ENCODE peak calls at places on chromosomes 3 and 15, in four cellular contexts. X, D, A and C are unnamed samples.

GRCh38 chr3:194070634-194071409 is 65.1 kb upstream of the HES1 start:
- DNase-seq in X (no peak), D (peak; percentile 87), A (peak; percentile 94), C (peak; percentile 76)

GRCh38 chr15:45205192-45205591 is 17.4 kb upstream of the SHF start:
- DNase-seq in X (no peak), D (peak; percentile 69), A (peak; percentile 60), C (peak; percentile 68)

GRCh38 chr3:171875923-171876412 is 32.8 kb downstream of the TMEM212 start:
- DNase-seq in X (no peak), D (peak; percentile 19), A (peak; percentile 86), C (peak; percentile 60)

GRCh38 chr3:183481582-183481981 is 53.2 kb upstream of the MCF2L2 start:
- DNase-seq in X (no peak), D (peak; percentile 50), A (no peak), C (no peak)

GRCh38 chr3:195030791-195031321 is 240.1 kb downstream of the XXYLT1 start:
- DNase-seq in X (no peak), D (peak; percentile 28), A (peak; percentile 66), C (no peak)

GRCh38 chr3:79521221-79521848 is 246.5 kb downstream of the ROBO1 start:
- DNase-seq in X (no peak), D (peak; percentile 32), A (peak; percentile 32), C (peak; percentile 52)

GRCh38 chr3:69451594-69451993 is 65.7 kb upstream of the FRMD4B start:
- DNase-seq in X (no peak), D (no peak), A (no peak), C (no peak)

GRCh38 chr3:126056681-126057546 is 27.0 kb downstream of the SLC41A3 start:
- DNase-seq in X (no peak), D (peak; percentile 2), A (peak; percentile 12), C (no peak)

DNA sequence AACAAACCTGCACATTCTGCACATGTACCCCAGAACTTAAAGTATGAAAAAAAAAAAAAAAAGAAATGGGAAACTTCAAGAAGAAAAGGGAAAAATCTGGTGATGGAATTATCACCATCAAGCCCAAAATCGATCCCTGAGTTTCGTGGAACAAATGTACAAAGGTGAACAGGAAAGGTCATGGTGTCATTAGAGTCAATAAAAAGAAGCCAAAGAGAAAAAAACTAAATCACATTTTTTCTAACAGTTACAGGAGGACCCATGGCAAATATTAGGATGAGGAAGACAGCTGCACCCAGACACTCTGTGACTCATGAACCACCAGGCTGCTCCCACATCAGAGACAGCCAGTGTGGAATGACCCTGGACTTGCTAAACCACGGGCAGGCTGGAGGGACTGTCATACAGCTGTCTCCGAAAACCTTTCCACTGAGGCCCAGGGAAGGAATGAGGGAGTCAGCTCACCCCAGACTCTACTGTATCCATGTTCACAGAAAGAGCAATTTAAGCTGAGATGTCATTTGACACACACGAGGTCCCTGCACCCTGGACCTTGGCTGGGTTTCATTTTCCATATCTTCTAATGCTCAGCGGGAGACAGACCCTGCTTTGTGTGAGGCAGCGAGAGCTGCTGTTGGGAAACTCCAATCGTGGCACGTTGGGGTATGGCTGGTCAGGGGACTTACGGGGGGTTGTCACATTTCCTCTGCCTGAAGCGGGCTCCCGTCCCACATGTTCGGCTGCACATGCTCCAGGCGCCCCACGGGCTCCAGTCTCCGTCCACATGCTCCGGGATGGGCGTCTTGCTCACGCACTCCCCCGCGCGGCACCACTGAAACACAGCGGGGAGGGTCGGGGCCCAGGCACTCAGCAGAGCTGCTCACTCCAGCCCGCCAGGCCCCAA is 210.2 kb downstream of the ADAMTS17 start:
- DNase-seq in X (no peak), D (peak; percentile 39), A (peak; percentile 33), C (no peak)
- TF ChIP-seq CTCF in X (peak; percentile 10), D (peak; percentile 43), A (peak; percentile 56), C (no peak)

DNA sequence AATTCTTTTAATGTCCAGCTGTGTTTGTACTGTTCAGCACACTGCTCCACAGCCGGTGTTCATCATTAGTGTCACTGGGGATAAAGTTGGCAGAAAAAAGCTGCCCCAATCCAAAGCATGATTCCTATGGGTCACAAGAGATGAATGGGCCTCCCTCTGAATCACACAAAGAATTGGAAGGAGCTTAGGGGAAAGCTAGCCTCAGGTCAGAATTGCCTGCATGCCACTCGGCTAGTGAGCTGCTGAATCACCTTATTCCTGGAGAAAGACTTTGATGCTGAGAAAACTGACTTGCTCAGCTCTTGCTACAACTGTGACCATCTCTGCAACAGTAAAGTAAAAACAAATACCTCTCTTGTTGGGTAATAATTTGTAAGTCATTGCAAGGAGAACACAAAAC is 3.5 kb downstream of the CCK start:
- DNase-seq in X (no peak), D (peak; percentile 80), A (peak; percentile 14), C (peak; percentile 88)
- H3K4me3 ChIP-seq in X (no peak overlapping the region), D (no peak overlapping the region), A (no peak overlapping the region), C (no peak overlapping the region)

GRCh38 chr3:71022552-71023335 is 560.8 kb downstream of the FOXP1 start:
- DNase-seq in X (no peak), D (peak; percentile 10), A (peak; percentile 28), C (peak; percentile 15)
- TF ChIP-seq CTCF in X (peak; percentile 60), D (peak; percentile 24), A (peak; percentile 45), C (peak; percentile 28)

DNA sequence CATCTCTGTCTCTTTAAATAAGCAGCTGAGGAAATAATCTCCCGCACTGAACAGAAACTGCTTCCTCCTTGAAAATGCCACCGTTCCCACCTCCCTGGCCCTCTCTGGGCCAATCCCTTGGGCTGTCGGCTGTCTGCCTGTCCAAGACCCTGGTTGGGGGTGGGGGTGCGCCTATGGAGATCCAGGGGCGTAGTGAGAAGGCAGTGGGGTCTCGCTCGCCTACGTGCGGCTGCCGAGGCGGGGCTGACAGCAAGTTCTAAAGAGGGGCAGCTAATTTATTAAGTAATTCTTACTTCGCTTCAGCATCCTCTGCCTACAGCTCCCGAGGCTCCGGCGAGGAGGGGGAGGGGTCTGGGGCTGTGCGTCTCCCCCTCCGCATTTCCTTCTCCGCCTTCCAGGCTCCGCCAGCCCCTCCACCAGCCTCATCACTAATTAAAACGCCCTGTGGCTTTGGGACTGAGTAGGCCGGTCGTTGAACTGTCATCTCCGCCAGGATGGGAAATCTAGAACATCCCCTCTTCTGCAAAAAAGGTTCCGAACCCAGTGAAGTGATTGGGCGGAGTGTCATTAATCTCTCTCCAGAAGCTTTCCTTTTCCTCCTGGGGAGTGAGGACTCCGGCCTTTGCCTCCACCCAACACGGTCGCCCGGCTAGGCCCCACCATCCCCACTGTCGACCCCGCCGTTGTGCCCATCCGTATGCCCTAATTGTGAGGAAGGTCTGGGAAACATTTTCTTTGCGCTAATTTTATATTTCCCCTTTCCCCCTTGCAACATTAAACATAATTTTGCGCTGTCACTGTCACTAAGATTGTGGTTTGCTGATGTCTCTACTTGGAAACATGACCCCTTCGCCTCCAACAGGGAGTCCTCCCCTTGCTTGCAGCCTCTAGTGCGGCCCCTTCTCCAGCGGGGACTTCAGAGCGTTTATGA is 16.9 kb downstream of the NR2F2 start:
- DNase-seq in X (no peak), D (no peak), A (peak; percentile 85), C (no peak)
- H3K4me3 ChIP-seq in X (peak overlapping the region; percentile 10), D (peak overlapping the region; percentile 24), A (peak overlapping the region; percentile 90), C (peak overlapping the region; percentile 17)

GRCh38 chr3:58628823-58629562 is 37.6 kb downstream of the FAM3D start:
- DNase-seq in X (no peak), D (peak; percentile 97), A (peak; percentile 80), C (peak; percentile 99)
- TF ChIP-seq CTCF in X (no peak), D (no peak), A (no peak), C (peak; percentile 11)

GRCh38 chr15:100922192-100923040 is 3.3 kb downstream of the LRRK1 start:
- DNase-seq in X (no peak), D (no peak), A (no peak), C (no peak)

GRCh38 chr15:100918690-100919480 is at the start of gene LRRK1:
- DNase-seq in X (no peak), D (peak; percentile 40), A (peak; percentile 64), C (peak; percentile 50)

GRCh38 chr15:100919481-100920405 is 586 bp downstream of the LRRK1 start:
- DNase-seq in X (no peak), D (peak; percentile 19), A (peak; percentile 44), C (no peak)

GRCh38 chr15:100923076-100923475 is 3.9 kb downstream of the LRRK1 start:
- DNase-seq in X (no peak), D (no peak), A (no peak), C (no peak)

DNA sequence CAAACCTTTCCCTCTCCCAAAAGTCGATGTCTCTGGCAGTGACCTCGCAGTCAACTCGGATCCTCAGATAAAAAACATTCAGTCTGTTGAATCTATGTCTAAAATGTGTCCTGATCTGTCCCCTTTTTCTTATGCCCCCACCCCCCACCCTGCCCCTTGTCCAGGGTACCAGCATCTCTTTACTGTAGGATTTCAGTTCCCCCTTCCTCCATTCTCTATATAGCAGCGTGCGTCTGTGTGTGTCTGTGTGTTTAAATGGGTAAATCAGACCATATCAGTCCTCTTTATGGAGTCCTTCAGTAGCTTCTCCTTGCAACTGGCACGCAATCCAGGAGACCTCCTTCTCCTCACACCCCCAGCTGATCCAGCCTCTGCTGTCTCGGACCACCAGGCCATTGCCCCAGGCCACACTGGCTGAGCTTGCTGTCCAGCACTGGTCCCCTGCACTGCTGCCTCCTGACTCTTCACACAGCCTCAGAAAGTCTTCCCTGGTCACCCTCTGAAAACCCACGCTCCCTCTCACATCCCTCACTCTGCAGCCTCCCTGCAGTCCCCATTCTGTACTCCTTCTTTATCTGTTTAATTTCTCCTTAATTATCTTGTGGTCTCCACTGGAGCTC is 1.5 kb downstream of the LRRK1 start:
- DNase-seq in X (no peak), D (no peak), A (no peak), C (no peak)
- H3K4me3 ChIP-seq in X (no peak overlapping the region), D (no peak overlapping the region), A (peak overlapping the region; percentile 70), C (peak overlapping the region; percentile 79)

GRCh38 chr3:30315452-30315851 is 290.9 kb upstream of the TGFBR2 start:
- DNase-seq in X (no peak), D (peak; percentile 44), A (no peak), C (peak; percentile 56)

GRCh38 chr3:30320392-30320791 is 286.0 kb upstream of the TGFBR2 start:
- DNase-seq in X (no peak), D (no peak), A (no peak), C (no peak)

GRCh38 chr3:30321065-30321464 is 285.3 kb upstream of the TGFBR2 start:
- DNase-seq in X (no peak), D (no peak), A (no peak), C (no peak)

GRCh38 chr3:30318110-30318509 is 288.3 kb upstream of the TGFBR2 start:
- DNase-seq in X (no peak), D (no peak), A (no peak), C (no peak)

DNA sequence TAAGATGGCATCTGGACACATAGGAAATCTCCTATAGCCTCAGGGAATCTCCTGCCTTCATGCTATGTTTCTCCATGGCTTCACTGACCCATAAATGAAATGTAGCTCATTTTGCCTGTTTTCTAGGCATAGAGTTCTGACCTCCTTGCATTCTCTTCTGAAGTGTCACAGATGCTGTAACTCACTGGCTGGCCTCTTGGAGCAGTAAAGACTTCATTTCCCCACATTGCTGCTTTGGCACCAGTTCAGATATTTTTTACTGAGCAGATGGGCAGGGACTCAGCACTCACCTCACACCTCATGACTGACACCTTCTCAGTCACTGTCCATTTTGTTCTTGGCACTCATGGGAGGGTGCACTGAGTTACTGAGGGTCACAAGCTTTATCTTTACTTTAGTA is 286.7 kb upstream of the TGFBR2 start:
- DNase-seq in X (peak; percentile 7), D (peak; percentile 57), A (peak; percentile 56), C (peak; percentile 46)
- TF ChIP-seq CTCF in X (peak; percentile 59), D (peak; percentile 47), A (peak; percentile 53), C (peak; percentile 35)

GRCh38 chr3:13525827-13526625 is 22.9 kb upstream of the FBLN2 start:
- DNase-seq in X (no peak), D (no peak), A (peak; percentile 75), C (peak; percentile 55)
- H3K4me3 ChIP-seq in X (no peak overlapping the region), D (no peak overlapping the region), A (no peak overlapping the region), C (no peak overlapping the region)